ENCODE peak calls at places on chromosomes 1 and 21, in eight cellular contexts. One of them, this sample, is unnamed.
A peak's percentile ranks its signal among the peaks of the same experiment; 100 is the strongest.

GRCh38 chr1:214516434-214517326 is 34.7 kb downstream of the PTPN14 start:
- DNase-seq in activated CD4-positive, alpha-beta T cell treated with anti-CD3 and anti-CD28 coated beads, Interleukin-2, amount 50 U/mL, for 1 hour: no peak
- DNase-seq in stimulated activated CD8-positive, alpha-beta memory T cell treated with anti-CD3 and anti-CD28 coated beads, Interleukin-7, amount 100 ng/mL, for 1 hour: no peak
- DNase-seq in ACHN: no peak
- DNase-seq in PC-3: peak; percentile 99
- DNase-seq in NCI-H1436: no peak
- DNase-seq in fibroblast of pulmonary artery: no peak
- DNase-seq in HFFc6: no peak
- DNase-seq in this sample: no peak

GRCh38 chr1:15459771-15460719 is 3.5 kb downstream of the CELA2A start:
- DNase-seq in activated CD4-positive, alpha-beta T cell treated with anti-CD3 and anti-CD28 coated beads, Interleukin-2, amount 50 U/mL, for 1 hour: no peak
- DNase-seq in stimulated activated CD8-positive, alpha-beta memory T cell treated with anti-CD3 and anti-CD28 coated beads, Interleukin-7, amount 100 ng/mL, for 1 hour: no peak
- DNase-seq in ACHN: no peak
- DNase-seq in PC-3: no peak
- DNase-seq in NCI-H1436: no peak
- DNase-seq in fibroblast of pulmonary artery: no peak
- DNase-seq in HFFc6: peak; percentile 13
- DNase-seq in this sample: no peak

GRCh38 chr1:43284065-43284464 is 1.3 kb downstream of the C1orf210 start:
- DNase-seq in activated CD4-positive, alpha-beta T cell treated with anti-CD3 and anti-CD28 coated beads, Interleukin-2, amount 50 U/mL, for 1 hour: no peak
- DNase-seq in stimulated activated CD8-positive, alpha-beta memory T cell treated with anti-CD3 and anti-CD28 coated beads, Interleukin-7, amount 100 ng/mL, for 1 hour: no peak
- DNase-seq in ACHN: no peak
- DNase-seq in PC-3: no peak
- DNase-seq in NCI-H1436: no peak
- DNase-seq in fibroblast of pulmonary artery: no peak
- DNase-seq in HFFc6: no peak
- DNase-seq in this sample: no peak

GRCh38 chr1:222525956-222526355 is 21.9 kb downstream of the HHIPL2 start:
- DNase-seq in activated CD4-positive, alpha-beta T cell treated with anti-CD3 and anti-CD28 coated beads, Interleukin-2, amount 50 U/mL, for 1 hour: no peak
- DNase-seq in stimulated activated CD8-positive, alpha-beta memory T cell treated with anti-CD3 and anti-CD28 coated beads, Interleukin-7, amount 100 ng/mL, for 1 hour: no peak
- DNase-seq in ACHN: no peak
- DNase-seq in PC-3: no peak
- DNase-seq in NCI-H1436: no peak
- DNase-seq in fibroblast of pulmonary artery: no peak
- DNase-seq in HFFc6: no peak
- DNase-seq in this sample: no peak

GRCh38 chr1:9651565-9652378 is at the start of gene PIK3CD:
- DNase-seq in activated CD4-positive, alpha-beta T cell treated with anti-CD3 and anti-CD28 coated beads, Interleukin-2, amount 50 U/mL, for 1 hour: peak; percentile 35
- DNase-seq in stimulated activated CD8-positive, alpha-beta memory T cell treated with anti-CD3 and anti-CD28 coated beads, Interleukin-7, amount 100 ng/mL, for 1 hour: no peak
- DNase-seq in ACHN: no peak
- DNase-seq in PC-3: peak; percentile 12
- DNase-seq in NCI-H1436: no peak
- DNase-seq in fibroblast of pulmonary artery: peak; percentile 36
- DNase-seq in HFFc6: no peak
- DNase-seq in this sample: peak; percentile 75

GRCh38 chr1:95733031-95733430 is 499.0 kb downstream of the RWDD3 start:
- DNase-seq in activated CD4-positive, alpha-beta T cell treated with anti-CD3 and anti-CD28 coated beads, Interleukin-2, amount 50 U/mL, for 1 hour: no peak
- DNase-seq in stimulated activated CD8-positive, alpha-beta memory T cell treated with anti-CD3 and anti-CD28 coated beads, Interleukin-7, amount 100 ng/mL, for 1 hour: no peak
- DNase-seq in ACHN: no peak
- DNase-seq in PC-3: no peak
- DNase-seq in NCI-H1436: no peak
- DNase-seq in fibroblast of pulmonary artery: no peak
- DNase-seq in HFFc6: no peak
- DNase-seq in this sample: no peak

GRCh38 chr1:3507636-3508275 is 53.3 kb downstream of the ARHGEF16 start:
- DNase-seq in activated CD4-positive, alpha-beta T cell treated with anti-CD3 and anti-CD28 coated beads, Interleukin-2, amount 50 U/mL, for 1 hour: no peak
- DNase-seq in stimulated activated CD8-positive, alpha-beta memory T cell treated with anti-CD3 and anti-CD28 coated beads, Interleukin-7, amount 100 ng/mL, for 1 hour: no peak
- DNase-seq in ACHN: no peak
- DNase-seq in PC-3: no peak
- DNase-seq in NCI-H1436: no peak
- DNase-seq in fibroblast of pulmonary artery: no peak
- DNase-seq in HFFc6: no peak
- DNase-seq in this sample: peak; percentile 39

GRCh38 chr1:244347942-244348341 is 103.8 kb downstream of the ADSS2 start:
- DNase-seq in activated CD4-positive, alpha-beta T cell treated with anti-CD3 and anti-CD28 coated beads, Interleukin-2, amount 50 U/mL, for 1 hour: no peak
- DNase-seq in stimulated activated CD8-positive, alpha-beta memory T cell treated with anti-CD3 and anti-CD28 coated beads, Interleukin-7, amount 100 ng/mL, for 1 hour: no peak
- DNase-seq in ACHN: no peak
- DNase-seq in PC-3: peak; percentile 87
- DNase-seq in NCI-H1436: peak; percentile 25
- DNase-seq in fibroblast of pulmonary artery: no peak
- DNase-seq in HFFc6: peak; percentile 68
- DNase-seq in this sample: no peak

GRCh38 chr1:155003766-155004351 is 1.3 kb downstream of the ZBTB7B start:
- DNase-seq in activated CD4-positive, alpha-beta T cell treated with anti-CD3 and anti-CD28 coated beads, Interleukin-2, amount 50 U/mL, for 1 hour: no peak
- DNase-seq in stimulated activated CD8-positive, alpha-beta memory T cell treated with anti-CD3 and anti-CD28 coated beads, Interleukin-7, amount 100 ng/mL, for 1 hour: no peak
- DNase-seq in ACHN: peak; percentile 81
- DNase-seq in PC-3: peak; percentile 59
- DNase-seq in NCI-H1436: no peak
- DNase-seq in fibroblast of pulmonary artery: no peak
- DNase-seq in HFFc6: peak; percentile 33
- DNase-seq in this sample: no peak

GRCh38 chr1:232923739-232924386 is 26.5 kb upstream of the NTPCR start:
- DNase-seq in activated CD4-positive, alpha-beta T cell treated with anti-CD3 and anti-CD28 coated beads, Interleukin-2, amount 50 U/mL, for 1 hour: peak; percentile 9
- DNase-seq in stimulated activated CD8-positive, alpha-beta memory T cell treated with anti-CD3 and anti-CD28 coated beads, Interleukin-7, amount 100 ng/mL, for 1 hour: no peak
- DNase-seq in ACHN: peak; percentile 63
- DNase-seq in PC-3: peak; percentile 57
- DNase-seq in NCI-H1436: no peak
- DNase-seq in fibroblast of pulmonary artery: no peak
- DNase-seq in HFFc6: no peak
- DNase-seq in this sample: no peak

GRCh38 chr1:205613854-205614412 is 17.9 kb downstream of the ELK4 start:
- DNase-seq in activated CD4-positive, alpha-beta T cell treated with anti-CD3 and anti-CD28 coated beads, Interleukin-2, amount 50 U/mL, for 1 hour: no peak
- DNase-seq in stimulated activated CD8-positive, alpha-beta memory T cell treated with anti-CD3 and anti-CD28 coated beads, Interleukin-7, amount 100 ng/mL, for 1 hour: no peak
- DNase-seq in ACHN: no peak
- DNase-seq in PC-3: no peak
- DNase-seq in NCI-H1436: no peak
- DNase-seq in fibroblast of pulmonary artery: no peak
- DNase-seq in HFFc6: no peak
- DNase-seq in this sample: no peak

GRCh38 chr1:50106095-50106761 is 2.5 kb upstream of the ELAVL4 start:
- DNase-seq in activated CD4-positive, alpha-beta T cell treated with anti-CD3 and anti-CD28 coated beads, Interleukin-2, amount 50 U/mL, for 1 hour: no peak
- DNase-seq in stimulated activated CD8-positive, alpha-beta memory T cell treated with anti-CD3 and anti-CD28 coated beads, Interleukin-7, amount 100 ng/mL, for 1 hour: no peak
- DNase-seq in ACHN: no peak
- DNase-seq in PC-3: no peak
- DNase-seq in NCI-H1436: peak; percentile 8
- DNase-seq in fibroblast of pulmonary artery: no peak
- DNase-seq in HFFc6: no peak
- DNase-seq in this sample: no peak

GRCh38 chr1:167373398-167373797 is 144.9 kb downstream of the CD247 start:
- DNase-seq in activated CD4-positive, alpha-beta T cell treated with anti-CD3 and anti-CD28 coated beads, Interleukin-2, amount 50 U/mL, for 1 hour: no peak
- DNase-seq in stimulated activated CD8-positive, alpha-beta memory T cell treated with anti-CD3 and anti-CD28 coated beads, Interleukin-7, amount 100 ng/mL, for 1 hour: no peak
- DNase-seq in ACHN: no peak
- DNase-seq in PC-3: no peak
- DNase-seq in NCI-H1436: no peak
- DNase-seq in fibroblast of pulmonary artery: peak; percentile 40
- DNase-seq in HFFc6: no peak
- DNase-seq in this sample: no peak

GRCh38 chr1:21881250-21881649 is 55.9 kb downstream of the HSPG2 start:
- DNase-seq in activated CD4-positive, alpha-beta T cell treated with anti-CD3 and anti-CD28 coated beads, Interleukin-2, amount 50 U/mL, for 1 hour: no peak
- DNase-seq in stimulated activated CD8-positive, alpha-beta memory T cell treated with anti-CD3 and anti-CD28 coated beads, Interleukin-7, amount 100 ng/mL, for 1 hour: no peak
- DNase-seq in ACHN: no peak
- DNase-seq in PC-3: no peak
- DNase-seq in NCI-H1436: no peak
- DNase-seq in fibroblast of pulmonary artery: no peak
- DNase-seq in HFFc6: no peak
- DNase-seq in this sample: no peak

GRCh38 chr1:94937820-94938219 is 10.9 kb upstream of the CNN3 start:
- DNase-seq in activated CD4-positive, alpha-beta T cell treated with anti-CD3 and anti-CD28 coated beads, Interleukin-2, amount 50 U/mL, for 1 hour: no peak
- DNase-seq in stimulated activated CD8-positive, alpha-beta memory T cell treated with anti-CD3 and anti-CD28 coated beads, Interleukin-7, amount 100 ng/mL, for 1 hour: no peak
- DNase-seq in ACHN: no peak
- DNase-seq in PC-3: no peak
- DNase-seq in NCI-H1436: no peak
- DNase-seq in fibroblast of pulmonary artery: no peak
- DNase-seq in HFFc6: no peak
- DNase-seq in this sample: no peak

GRCh38 chr1:28297826-28298225 is 31.0 kb upstream of the MED18 start:
- DNase-seq in activated CD4-positive, alpha-beta T cell treated with anti-CD3 and anti-CD28 coated beads, Interleukin-2, amount 50 U/mL, for 1 hour: no peak
- DNase-seq in stimulated activated CD8-positive, alpha-beta memory T cell treated with anti-CD3 and anti-CD28 coated beads, Interleukin-7, amount 100 ng/mL, for 1 hour: no peak
- DNase-seq in ACHN: no peak
- DNase-seq in PC-3: no peak
- DNase-seq in NCI-H1436: no peak
- DNase-seq in fibroblast of pulmonary artery: no peak
- DNase-seq in HFFc6: no peak
- DNase-seq in this sample: no peak

GRCh38 chr21:45029298-45029967 is 44.9 kb upstream of the ADARB1 start:
- DNase-seq in activated CD4-positive, alpha-beta T cell treated with anti-CD3 and anti-CD28 coated beads, Interleukin-2, amount 50 U/mL, for 1 hour: no peak
- DNase-seq in stimulated activated CD8-positive, alpha-beta memory T cell treated with anti-CD3 and anti-CD28 coated beads, Interleukin-7, amount 100 ng/mL, for 1 hour: no peak
- DNase-seq in ACHN: no peak
- DNase-seq in PC-3: no peak
- DNase-seq in NCI-H1436: peak; percentile 9
- DNase-seq in fibroblast of pulmonary artery: peak; percentile 42
- DNase-seq in HFFc6: no peak
- DNase-seq in this sample: no peak

GRCh38 chr1:180186831-180187230 is 32.2 kb downstream of the QSOX1 start:
- DNase-seq in activated CD4-positive, alpha-beta T cell treated with anti-CD3 and anti-CD28 coated beads, Interleukin-2, amount 50 U/mL, for 1 hour: no peak
- DNase-seq in stimulated activated CD8-positive, alpha-beta memory T cell treated with anti-CD3 and anti-CD28 coated beads, Interleukin-7, amount 100 ng/mL, for 1 hour: no peak
- DNase-seq in ACHN: no peak
- DNase-seq in PC-3: no peak
- DNase-seq in NCI-H1436: no peak
- DNase-seq in fibroblast of pulmonary artery: no peak
- DNase-seq in HFFc6: no peak
- DNase-seq in this sample: no peak

GRCh38 chr1:26961826-26962225 is 1.6 kb upstream of the KDF1 start:
- DNase-seq in activated CD4-positive, alpha-beta T cell treated with anti-CD3 and anti-CD28 coated beads, Interleukin-2, amount 50 U/mL, for 1 hour: no peak
- DNase-seq in stimulated activated CD8-positive, alpha-beta memory T cell treated with anti-CD3 and anti-CD28 coated beads, Interleukin-7, amount 100 ng/mL, for 1 hour: no peak
- DNase-seq in ACHN: peak; percentile 35
- DNase-seq in PC-3: peak; percentile 88
- DNase-seq in NCI-H1436: no peak
- DNase-seq in fibroblast of pulmonary artery: peak; percentile 96
- DNase-seq in HFFc6: peak; percentile 92
- DNase-seq in this sample: no peak

GRCh38 chr1:90340604-90341003 is 345.7 kb downstream of the ZNF326 start:
- DNase-seq in activated CD4-positive, alpha-beta T cell treated with anti-CD3 and anti-CD28 coated beads, Interleukin-2, amount 50 U/mL, for 1 hour: no peak
- DNase-seq in stimulated activated CD8-positive, alpha-beta memory T cell treated with anti-CD3 and anti-CD28 coated beads, Interleukin-7, amount 100 ng/mL, for 1 hour: no peak
- DNase-seq in ACHN: no peak
- DNase-seq in PC-3: no peak
- DNase-seq in NCI-H1436: peak; percentile 12
- DNase-seq in fibroblast of pulmonary artery: no peak
- DNase-seq in HFFc6: no peak
- DNase-seq in this sample: no peak

GRCh38 chr21:16082038-16082816 is 352.4 kb downstream of the USP25 start:
- DNase-seq in activated CD4-positive, alpha-beta T cell treated with anti-CD3 and anti-CD28 coated beads, Interleukin-2, amount 50 U/mL, for 1 hour: no peak
- DNase-seq in stimulated activated CD8-positive, alpha-beta memory T cell treated with anti-CD3 and anti-CD28 coated beads, Interleukin-7, amount 100 ng/mL, for 1 hour: no peak
- DNase-seq in ACHN: peak; percentile 46
- DNase-seq in PC-3: peak; percentile 60
- DNase-seq in NCI-H1436: peak; percentile 8
- DNase-seq in fibroblast of pulmonary artery: peak; percentile 55
- DNase-seq in HFFc6: peak; percentile 31
- DNase-seq in this sample: peak; percentile 64

GRCh38 chr1:57620589-57620988 is 196.7 kb upstream of the DAB1 start:
- DNase-seq in activated CD4-positive, alpha-beta T cell treated with anti-CD3 and anti-CD28 coated beads, Interleukin-2, amount 50 U/mL, for 1 hour: no peak
- DNase-seq in stimulated activated CD8-positive, alpha-beta memory T cell treated with anti-CD3 and anti-CD28 coated beads, Interleukin-7, amount 100 ng/mL, for 1 hour: no peak
- DNase-seq in ACHN: no peak
- DNase-seq in PC-3: no peak
- DNase-seq in NCI-H1436: no peak
- DNase-seq in fibroblast of pulmonary artery: no peak
- DNase-seq in HFFc6: no peak
- DNase-seq in this sample: no peak

GRCh38 chr1:192835116-192835515 is 26.3 kb downstream of the RGS2 start:
- DNase-seq in activated CD4-positive, alpha-beta T cell treated with anti-CD3 and anti-CD28 coated beads, Interleukin-2, amount 50 U/mL, for 1 hour: no peak
- DNase-seq in stimulated activated CD8-positive, alpha-beta memory T cell treated with anti-CD3 and anti-CD28 coated beads, Interleukin-7, amount 100 ng/mL, for 1 hour: no peak
- DNase-seq in ACHN: no peak
- DNase-seq in PC-3: no peak
- DNase-seq in NCI-H1436: no peak
- DNase-seq in fibroblast of pulmonary artery: no peak
- DNase-seq in HFFc6: no peak
- DNase-seq in this sample: no peak

GRCh38 chr1:24888971-24889670 is 41.0 kb downstream of the RUNX3 start:
- DNase-seq in activated CD4-positive, alpha-beta T cell treated with anti-CD3 and anti-CD28 coated beads, Interleukin-2, amount 50 U/mL, for 1 hour: no peak
- DNase-seq in stimulated activated CD8-positive, alpha-beta memory T cell treated with anti-CD3 and anti-CD28 coated beads, Interleukin-7, amount 100 ng/mL, for 1 hour: no peak
- DNase-seq in ACHN: no peak
- DNase-seq in PC-3: peak; percentile 30
- DNase-seq in NCI-H1436: no peak
- DNase-seq in fibroblast of pulmonary artery: peak; percentile 36
- DNase-seq in HFFc6: peak; percentile 81
- DNase-seq in this sample: no peak

GRCh38 chr1:156821801-156822200 is 5.2 kb upstream of the SH2D2A start:
- DNase-seq in activated CD4-positive, alpha-beta T cell treated with anti-CD3 and anti-CD28 coated beads, Interleukin-2, amount 50 U/mL, for 1 hour: no peak
- DNase-seq in stimulated activated CD8-positive, alpha-beta memory T cell treated with anti-CD3 and anti-CD28 coated beads, Interleukin-7, amount 100 ng/mL, for 1 hour: no peak
- DNase-seq in ACHN: no peak
- DNase-seq in PC-3: no peak
- DNase-seq in NCI-H1436: no peak
- DNase-seq in fibroblast of pulmonary artery: peak; percentile 36
- DNase-seq in HFFc6: peak; percentile 16
- DNase-seq in this sample: no peak

GRCh38 chr1:71365451-71365850 is 284.6 kb upstream of the ZRANB2 start:
- DNase-seq in activated CD4-positive, alpha-beta T cell treated with anti-CD3 and anti-CD28 coated beads, Interleukin-2, amount 50 U/mL, for 1 hour: no peak
- DNase-seq in stimulated activated CD8-positive, alpha-beta memory T cell treated with anti-CD3 and anti-CD28 coated beads, Interleukin-7, amount 100 ng/mL, for 1 hour: no peak
- DNase-seq in ACHN: no peak
- DNase-seq in PC-3: no peak
- DNase-seq in NCI-H1436: no peak
- DNase-seq in fibroblast of pulmonary artery: peak; percentile 41
- DNase-seq in HFFc6: no peak
- DNase-seq in this sample: no peak

GRCh38 chr1:197320991-197321531 is 53.0 kb downstream of the CRB1 start:
- DNase-seq in activated CD4-positive, alpha-beta T cell treated with anti-CD3 and anti-CD28 coated beads, Interleukin-2, amount 50 U/mL, for 1 hour: no peak
- DNase-seq in stimulated activated CD8-positive, alpha-beta memory T cell treated with anti-CD3 and anti-CD28 coated beads, Interleukin-7, amount 100 ng/mL, for 1 hour: no peak
- DNase-seq in ACHN: peak; percentile 12
- DNase-seq in PC-3: peak; percentile 87
- DNase-seq in NCI-H1436: no peak
- DNase-seq in fibroblast of pulmonary artery: peak; percentile 85
- DNase-seq in HFFc6: peak; percentile 51
- DNase-seq in this sample: no peak

GRCh38 chr1:22238356-22239224 is 95.7 kb upstream of the WNT4 start:
- DNase-seq in activated CD4-positive, alpha-beta T cell treated with anti-CD3 and anti-CD28 coated beads, Interleukin-2, amount 50 U/mL, for 1 hour: no peak
- DNase-seq in stimulated activated CD8-positive, alpha-beta memory T cell treated with anti-CD3 and anti-CD28 coated beads, Interleukin-7, amount 100 ng/mL, for 1 hour: no peak
- DNase-seq in ACHN: no peak
- DNase-seq in PC-3: no peak
- DNase-seq in NCI-H1436: no peak
- DNase-seq in fibroblast of pulmonary artery: no peak
- DNase-seq in HFFc6: no peak
- DNase-seq in this sample: no peak

GRCh38 chr1:157370698-157371097 is 181.6 kb downstream of the FCRL5 start:
- DNase-seq in activated CD4-positive, alpha-beta T cell treated with anti-CD3 and anti-CD28 coated beads, Interleukin-2, amount 50 U/mL, for 1 hour: no peak
- DNase-seq in stimulated activated CD8-positive, alpha-beta memory T cell treated with anti-CD3 and anti-CD28 coated beads, Interleukin-7, amount 100 ng/mL, for 1 hour: no peak
- DNase-seq in ACHN: no peak
- DNase-seq in PC-3: no peak
- DNase-seq in NCI-H1436: no peak
- DNase-seq in fibroblast of pulmonary artery: no peak
- DNase-seq in HFFc6: no peak
- DNase-seq in this sample: no peak

GRCh38 chr1:247646867-247647266 is 32.7 kb downstream of the OR13G1 start:
- DNase-seq in activated CD4-positive, alpha-beta T cell treated with anti-CD3 and anti-CD28 coated beads, Interleukin-2, amount 50 U/mL, for 1 hour: no peak
- DNase-seq in stimulated activated CD8-positive, alpha-beta memory T cell treated with anti-CD3 and anti-CD28 coated beads, Interleukin-7, amount 100 ng/mL, for 1 hour: no peak
- DNase-seq in ACHN: no peak
- DNase-seq in PC-3: no peak
- DNase-seq in NCI-H1436: no peak
- DNase-seq in fibroblast of pulmonary artery: no peak
- DNase-seq in HFFc6: no peak
- DNase-seq in this sample: no peak

GRCh38 chr21:37712204-37712934 is 203.9 kb downstream of the KCNJ6 start:
- DNase-seq in activated CD4-positive, alpha-beta T cell treated with anti-CD3 and anti-CD28 coated beads, Interleukin-2, amount 50 U/mL, for 1 hour: peak; percentile 5
- DNase-seq in stimulated activated CD8-positive, alpha-beta memory T cell treated with anti-CD3 and anti-CD28 coated beads, Interleukin-7, amount 100 ng/mL, for 1 hour: no peak
- DNase-seq in ACHN: peak; percentile 64
- DNase-seq in PC-3: peak; percentile 79
- DNase-seq in NCI-H1436: peak; percentile 70
- DNase-seq in fibroblast of pulmonary artery: peak; percentile 80
- DNase-seq in HFFc6: peak; percentile 62
- DNase-seq in this sample: peak; percentile 86

This sample was measured in NAMALWA.